ENCODE peak calls at places on chromosomes 13 and 19, in nine cellular contexts. M is fibroblast of lung; V is choroid plexus epithelial cell; C is A673; H is CD4-positive, CD25-positive, alpha-beta regulatory T cell; Q is bronchial epithelial cell; O is tibial nerve; L is stomach; X is thoracic aorta. A is an unnamed sample.
A peak's percentile ranks its signal among the peaks of the same experiment; 100 is the strongest.

GRCh38 chr13:37059136-37059847 is at the start of gene SUPT20H:
- DNase-seq in M (peak; percentile 88), V (peak; percentile 94), C (peak; percentile 98), H (peak; percentile 95), Q (peak; percentile 77), O (peak; percentile 87), L (peak; percentile 95), X (peak; percentile 56), A (peak; percentile 98)

GRCh38 chr19:39413903-39414608 is 1.6 kb downstream of the PLEKHG2 start:
- DNase-seq in M (peak; percentile 40), V (no peak), C (no peak), H (no peak), Q (no peak), O (no peak), L (no peak), X (no peak), A (peak; percentile 92)

GRCh38 chr13:34430294-34430693 is 511.8 kb upstream of the NBEA start:
- DNase-seq in M (no peak), V (peak; percentile 19), C (no peak), H (no peak), Q (no peak), O (no peak), L (no peak), X (no peak), A (no peak)

GRCh38 chr19:1278713-1279112 is 3.4 kb downstream of the FAM174C start:
- DNase-seq in M (no peak), V (no peak), C (no peak), H (no peak), Q (no peak), O (no peak), L (no peak), X (no peak), A (no peak)

GRCh38 chr19:494171-495046 is 1.9 kb upstream of the MADCAM1 start:
- DNase-seq in M (no peak), V (no peak), C (no peak), H (no peak), Q (no peak), O (no peak), L (no peak), X (no peak), A (no peak)

GRCh38 chr19:27748551-27749152 is 1464.3 kb downstream of the UQCRFS1 start:
- DNase-seq in M (peak; percentile 7), V (peak; percentile 11), C (no peak), H (no peak), Q (no peak), O (no peak), L (peak; percentile 13), X (no peak), A (peak; percentile 26)

GRCh38 chr19:1042689-1043511 is 3.0 kb downstream of the ABCA7 start:
- DNase-seq in M (peak; percentile 22), V (no peak), C (peak; percentile 57), H (no peak), Q (no peak), O (no peak), L (no peak), X (no peak), A (no peak)

GRCh38 chr13:98143601-98144500 is 957 bp downstream of the FARP1 start:
- DNase-seq in M (peak; percentile 46), V (peak; percentile 57), C (peak; percentile 58), H (no peak), Q (no peak), O (no peak), L (no peak), X (no peak), A (peak; percentile 23)

GRCh38 chr19:8041553-8041952 is 11.0 kb upstream of the CCL25 start:
- DNase-seq in M (no peak), V (no peak), C (no peak), H (no peak), Q (no peak), O (no peak), L (no peak), X (no peak), A (no peak)

GRCh38 chr19:46731584-46731983 is 14.3 kb upstream of the FKRP start:
- DNase-seq in M (no peak), V (no peak), C (no peak), H (no peak), Q (no peak), O (no peak), L (no peak), X (no peak), A (no peak)

GRCh38 chr19:18460313-18460712 is 22.4 kb upstream of the ISYNA1 start:
- DNase-seq in M (peak; percentile 84), V (peak; percentile 61), C (no peak), H (no peak), Q (peak; percentile 62), O (peak; percentile 51), L (peak; percentile 63), X (peak; percentile 62), A (peak; percentile 95)

GRCh38 chr13:32638739-32639138 is 52.5 kb downstream of the PDS5B start:
- DNase-seq in M (no peak), V (no peak), C (no peak), H (no peak), Q (no peak), O (no peak), L (no peak), X (no peak), A (no peak)

GRCh38 chr19:51687791-51688664 is 5.1 kb upstream of the SPACA6 start:
- DNase-seq in M (peak; percentile 70), V (peak; percentile 53), C (peak; percentile 21), H (no peak), Q (peak; percentile 52), O (peak; percentile 63), L (peak; percentile 32), X (peak; percentile 28), A (no peak)

GRCh38 chr13:74210693-74211393 is 76.6 kb upstream of the KLF12 start:
- DNase-seq in M (peak; percentile 93), V (peak; percentile 88), C (peak; percentile 53), H (no peak), Q (peak; percentile 95), O (peak; percentile 9), L (peak; percentile 68), X (peak; percentile 32), A (no peak)

GRCh38 chr13:25046985-25047660 is 48.8 kb upstream of the PABPC3 start:
- DNase-seq in M (peak; percentile 8), V (peak; percentile 21), C (peak; percentile 56), H (no peak), Q (peak; percentile 7), O (no peak), L (no peak), X (no peak), A (no peak)

GRCh38 chr19:42284641-42285341 is 15.7 kb downstream of the CIC start:
- DNase-seq in M (no peak), V (no peak), C (no peak), H (no peak), Q (no peak), O (no peak), L (no peak), X (no peak), A (no peak)

GRCh38 chr13:99481357-99481756 is 19.9 kb upstream of the TM9SF2 start:
- DNase-seq in M (no peak), V (no peak), C (no peak), H (no peak), Q (peak; percentile 82), O (no peak), L (no peak), X (no peak), A (no peak)

DNA sequence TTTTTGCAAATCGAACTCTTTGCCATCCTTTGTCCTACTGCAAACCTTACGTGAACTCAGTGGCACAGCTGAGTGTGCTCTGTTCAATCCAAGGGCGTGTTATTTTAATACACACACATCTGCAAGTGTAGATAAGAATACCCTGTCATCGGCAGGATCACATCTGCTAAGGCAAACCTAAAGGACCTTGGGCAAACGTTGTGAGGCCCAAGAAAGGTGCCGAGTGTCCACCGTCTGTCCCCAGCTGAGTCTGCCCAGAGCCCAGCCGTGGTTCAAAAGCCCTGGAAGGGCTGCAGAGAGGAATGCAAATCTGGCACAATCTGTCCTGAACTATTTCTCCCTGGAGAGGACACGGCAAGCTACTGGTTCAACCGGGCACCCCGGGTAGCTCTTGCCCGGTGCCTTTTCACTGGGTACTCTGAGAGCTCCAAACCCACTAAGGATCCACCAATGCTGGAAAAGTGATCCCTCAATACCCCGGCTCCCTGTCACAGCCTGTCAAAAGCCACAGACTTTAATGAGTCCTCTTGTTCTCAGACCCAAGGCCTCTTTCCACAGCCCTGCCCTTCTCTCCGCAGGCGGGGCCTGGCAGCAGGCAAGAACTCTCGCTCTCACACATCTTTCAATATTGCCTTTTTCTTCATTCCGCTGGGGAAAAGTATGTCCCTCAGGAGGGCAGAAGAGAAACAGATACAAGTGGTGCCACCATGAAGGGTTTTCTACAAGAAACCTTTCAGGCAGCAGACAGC is 17.0 kb downstream of the SLC7A1 start:
- DNase-seq in M (no peak), V (no peak), C (no peak), H (no peak), Q (no peak), O (no peak), L (no peak), X (no peak), A (no peak)
- H3K4me3 ChIP-seq in M (no peak overlapping the region), V (no peak overlapping the region), C (no peak overlapping the region), H (no peak overlapping the region), Q (no peak overlapping the region), O (no peak overlapping the region), L (no peak overlapping the region), X (peak overlapping the region; percentile 49), A (no peak overlapping the region)

GRCh38 chr19:23522431-23522830 is 127.2 kb upstream of the ZNF91 start:
- DNase-seq in M (no peak), V (no peak), C (no peak), H (no peak), Q (no peak), O (no peak), L (no peak), X (no peak), A (no peak)
- H3K4me3 ChIP-seq in M (no peak overlapping the region), V (no peak overlapping the region), C (no peak overlapping the region), H (no peak overlapping the region), Q (no peak overlapping the region), O (no peak overlapping the region), L (no peak overlapping the region), X (no peak overlapping the region), A (no peak overlapping the region)

DNA sequence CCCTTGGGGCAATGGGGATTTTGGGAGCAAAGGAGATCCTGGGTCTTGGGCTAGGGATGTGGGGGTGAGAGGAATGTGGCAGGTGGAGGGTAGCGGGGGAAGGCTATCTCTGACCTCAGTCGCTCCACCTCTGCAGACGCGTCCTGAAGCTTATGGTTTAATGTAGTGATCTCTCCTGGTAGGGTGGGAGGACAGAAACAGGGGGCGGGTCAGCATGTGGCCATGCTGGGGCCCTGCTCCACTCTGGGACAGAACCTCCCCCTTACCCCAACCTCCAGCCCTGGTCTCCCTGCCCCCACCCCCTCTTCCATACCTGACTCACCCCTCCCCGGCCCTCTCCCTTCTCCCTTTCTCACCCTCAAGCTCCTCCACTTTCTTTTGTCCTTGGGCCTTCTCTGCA is 1.4 kb downstream of the BST2 start:
- DNase-seq in M (no peak), V (no peak), C (no peak), H (no peak), Q (no peak), O (no peak), L (no peak), X (no peak), A (no peak)
- H3K4me3 ChIP-seq in M (no peak overlapping the region), V (no peak overlapping the region), C (no peak overlapping the region), H (peak overlapping the region; percentile 90), Q (no peak overlapping the region), O (peak overlapping the region; percentile 49), L (peak overlapping the region; percentile 37), X (peak overlapping the region; percentile 70), A (no peak overlapping the region)

DNA sequence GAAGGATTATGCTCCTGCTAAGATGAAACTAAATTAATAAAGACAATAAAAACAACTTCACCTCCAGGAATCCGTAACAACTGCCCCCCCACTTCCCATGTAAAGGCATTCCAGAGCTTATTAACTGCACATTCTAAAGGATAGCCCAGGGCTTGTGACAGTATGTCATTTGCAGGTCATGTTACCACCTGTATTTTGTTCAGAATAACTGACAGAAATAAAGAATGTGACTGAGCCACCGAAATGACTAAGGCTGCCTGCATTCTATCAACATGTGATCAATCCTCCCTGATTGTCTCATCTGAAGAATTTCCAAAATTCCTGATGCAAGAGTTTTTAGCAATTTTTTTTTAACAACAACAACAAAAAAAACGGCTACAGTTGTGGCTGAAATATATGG is 117.2 kb downstream of the MIPEP start:
- DNase-seq in M (peak; percentile 19), V (peak; percentile 54), C (no peak), H (no peak), Q (peak; percentile 87), O (no peak), L (no peak), X (no peak), A (no peak)
- H3K4me3 ChIP-seq in M (no peak overlapping the region), V (no peak overlapping the region), C (no peak overlapping the region), H (no peak overlapping the region), Q (no peak overlapping the region), O (no peak overlapping the region), L (no peak overlapping the region), X (no peak overlapping the region), A (no peak overlapping the region)